ENCODE peak calls at places on chromosome 20, in nine cellular contexts. One of them, this sample, is unnamed.

GRCh38 chr20:17936791-17937687 is 31.6 kb downstream of the SNX5 start:
- DNase-seq in GM23248: peak; percentile 80
- DNase-seq in memory B cell: no peak
- DNase-seq in GM20000: no peak
- DNase-seq in T-cell: no peak
- DNase-seq in astrocyte: peak; percentile 38
- DNase-seq in NCI-H2029: no peak
- DNase-seq in NCI-H774: no peak
- DNase-seq in AG09319: no peak
- DNase-seq in this sample: no peak

GRCh38 chr20:22684072-22684762 is 99.8 kb upstream of the FOXA2 start:
- DNase-seq in T-cell: no peak
- DNase-seq in memory B cell: peak; percentile 33
- DNase-seq in NCI-H2029: peak; percentile 51
- DNase-seq in GM20000: peak; percentile 68
- DNase-seq in NCI-H774: peak; percentile 80
- DNase-seq in GM23248: peak; percentile 82
- DNase-seq in AG09319: peak; percentile 31
- DNase-seq in astrocyte: peak; percentile 18
- DNase-seq in this sample: no peak

GRCh38 chr20:57805784-57806183 is 96.0 kb upstream of the PMEPA1 start:
- DNase-seq in GM20000: no peak
- DNase-seq in astrocyte: no peak
- DNase-seq in NCI-H2029: no peak
- DNase-seq in memory B cell: no peak
- DNase-seq in NCI-H774: no peak
- DNase-seq in GM23248: no peak
- DNase-seq in AG09319: no peak
- DNase-seq in T-cell: no peak
- DNase-seq in this sample: no peak

GRCh38 chr20:47429409-47429808 is 72.3 kb upstream of the NCOA3 start:
- DNase-seq in NCI-H774: no peak
- DNase-seq in memory B cell: no peak
- DNase-seq in AG09319: no peak
- DNase-seq in astrocyte: no peak
- DNase-seq in NCI-H2029: no peak
- DNase-seq in GM20000: no peak
- DNase-seq in T-cell: no peak
- DNase-seq in GM23248: no peak
- DNase-seq in this sample: no peak

GRCh38 chr20:32611286-32611685 is 26.2 kb upstream of the NOL4L start:
- DNase-seq in NCI-H774: no peak
- DNase-seq in NCI-H2029: no peak
- DNase-seq in AG09319: no peak
- DNase-seq in T-cell: no peak
- DNase-seq in memory B cell: no peak
- DNase-seq in GM23248: no peak
- DNase-seq in astrocyte: no peak
- DNase-seq in GM20000: no peak
- DNase-seq in this sample: no peak

GRCh38 chr20:17875106-17875980 is 93.3 kb downstream of the SNX5 start:
- DNase-seq in AG09319: peak; percentile 76
- DNase-seq in astrocyte: peak; percentile 72
- DNase-seq in GM23248: peak; percentile 75
- DNase-seq in memory B cell: no peak
- DNase-seq in GM20000: no peak
- DNase-seq in NCI-H2029: no peak
- DNase-seq in NCI-H774: no peak
- DNase-seq in T-cell: no peak
- DNase-seq in this sample: no peak

GRCh38 chr20:39112196-39112743 is 150.1 kb downstream of the DHX35 start:
- DNase-seq in AG09319: no peak
- DNase-seq in astrocyte: peak; percentile 15
- DNase-seq in T-cell: no peak
- DNase-seq in NCI-H2029: peak; percentile 55
- DNase-seq in GM23248: peak; percentile 62
- DNase-seq in NCI-H774: peak; percentile 46
- DNase-seq in GM20000: peak; percentile 78
- DNase-seq in memory B cell: no peak
- DNase-seq in this sample: no peak

GRCh38 chr20:50848341-50848808 is 53.5 kb downstream of the BCAS4 start:
- DNase-seq in astrocyte: no peak
- DNase-seq in NCI-H2029: no peak
- DNase-seq in AG09319: no peak
- DNase-seq in memory B cell: no peak
- DNase-seq in GM23248: peak; percentile 39
- DNase-seq in T-cell: no peak
- DNase-seq in GM20000: no peak
- DNase-seq in NCI-H774: no peak
- DNase-seq in this sample: no peak

GRCh38 chr20:23298926-23299672 is 51.5 kb upstream of the NXT1 start:
- DNase-seq in astrocyte: no peak
- DNase-seq in GM20000: no peak
- DNase-seq in T-cell: no peak
- DNase-seq in NCI-H774: no peak
- DNase-seq in GM23248: peak; percentile 39
- DNase-seq in NCI-H2029: no peak
- DNase-seq in AG09319: no peak
- DNase-seq in memory B cell: no peak
- DNase-seq in this sample: no peak

GRCh38 chr20:34987288-34988175 is 31.9 kb downstream of the MYH7B start:
- DNase-seq in GM23248: no peak
- DNase-seq in AG09319: no peak
- DNase-seq in GM20000: no peak
- DNase-seq in memory B cell: no peak
- DNase-seq in NCI-H2029: no peak
- DNase-seq in T-cell: no peak
- DNase-seq in astrocyte: no peak
- DNase-seq in NCI-H774: no peak
- DNase-seq in this sample: no peak

GRCh38 chr20:53805895-53806384 is 212.3 kb upstream of the ZNF217 start:
- DNase-seq in AG09319: no peak
- DNase-seq in T-cell: no peak
- DNase-seq in NCI-H2029: no peak
- DNase-seq in NCI-H774: no peak
- DNase-seq in GM20000: no peak
- DNase-seq in GM23248: peak; percentile 92
- DNase-seq in astrocyte: peak; percentile 70
- DNase-seq in memory B cell: no peak
- DNase-seq in this sample: peak; percentile 65

GRCh38 chr20:23368316-23369110 is 6.5 kb downstream of the GZF1 start:
- DNase-seq in GM23248: peak; percentile 59
- DNase-seq in NCI-H774: no peak
- DNase-seq in GM20000: no peak
- DNase-seq in astrocyte: no peak
- DNase-seq in memory B cell: no peak
- DNase-seq in NCI-H2029: no peak
- DNase-seq in T-cell: no peak
- DNase-seq in AG09319: no peak
- DNase-seq in this sample: no peak

GRCh38 chr20:46438156-46438750 is 31.8 kb upstream of the ELMO2 start:
- DNase-seq in GM23248: peak; percentile 62
- DNase-seq in GM20000: peak; percentile 39
- DNase-seq in memory B cell: no peak
- DNase-seq in T-cell: no peak
- DNase-seq in NCI-H2029: peak; percentile 24
- DNase-seq in AG09319: no peak
- DNase-seq in astrocyte: peak; percentile 3
- DNase-seq in NCI-H774: peak; percentile 1
- DNase-seq in this sample: peak; percentile 5

GRCh38 chr20:573414-574296 is 30.1 kb upstream of the CSNK2A1 start:
- DNase-seq in NCI-H774: no peak
- DNase-seq in GM23248: no peak
- DNase-seq in astrocyte: no peak
- DNase-seq in AG09319: no peak
- DNase-seq in GM20000: no peak
- DNase-seq in memory B cell: no peak
- DNase-seq in T-cell: no peak
- DNase-seq in NCI-H2029: no peak
- DNase-seq in this sample: no peak

GRCh38 chr20:62755817-62756724 is 40.2 kb upstream of the MRGBP start:
- DNase-seq in NCI-H2029: no peak
- DNase-seq in GM20000: no peak
- DNase-seq in NCI-H774: no peak
- DNase-seq in T-cell: no peak
- DNase-seq in GM23248: peak; percentile 23
- DNase-seq in astrocyte: no peak
- DNase-seq in memory B cell: no peak
- DNase-seq in AG09319: no peak
- DNase-seq in this sample: no peak

GRCh38 chr20:53335509-53335908 is 258.1 kb downstream of the ZNF217 start:
- DNase-seq in NCI-H2029: no peak
- DNase-seq in NCI-H774: no peak
- DNase-seq in GM20000: no peak
- DNase-seq in GM23248: no peak
- DNase-seq in memory B cell: no peak
- DNase-seq in T-cell: no peak
- DNase-seq in AG09319: no peak
- DNase-seq in astrocyte: no peak
- DNase-seq in this sample: no peak

GRCh38 chr20:35306931-35307517 is 14.8 kb upstream of the FAM83C start:
- DNase-seq in NCI-H774: peak; percentile 13
- DNase-seq in T-cell: no peak
- DNase-seq in GM23248: peak; percentile 76
- DNase-seq in NCI-H2029: peak; percentile 9
- DNase-seq in AG09319: no peak
- DNase-seq in GM20000: no peak
- DNase-seq in memory B cell: no peak
- DNase-seq in astrocyte: peak; percentile 60
- DNase-seq in this sample: no peak

GRCh38 chr20:63191400-63191799 is 24.5 kb downstream of the YTHDF1 start:
- DNase-seq in memory B cell: no peak
- DNase-seq in NCI-H774: peak; percentile 92
- DNase-seq in GM20000: no peak
- DNase-seq in GM23248: no peak
- DNase-seq in astrocyte: no peak
- DNase-seq in AG09319: no peak
- DNase-seq in T-cell: no peak
- DNase-seq in NCI-H2029: peak; percentile 98
- DNase-seq in this sample: no peak

GRCh38 chr20:53883098-53883762 is 187.2 kb downstream of the BCAS1 start:
- DNase-seq in NCI-H774: no peak
- DNase-seq in T-cell: no peak
- DNase-seq in NCI-H2029: no peak
- DNase-seq in astrocyte: peak; percentile 88
- DNase-seq in GM23248: peak; percentile 79
- DNase-seq in AG09319: no peak
- DNase-seq in memory B cell: no peak
- DNase-seq in GM20000: no peak
- DNase-seq in this sample: no peak

GRCh38 chr20:20549699-20550098 is 162.7 kb downstream of the RALGAPA2 start:
- DNase-seq in memory B cell: no peak
- DNase-seq in AG09319: peak; percentile 5
- DNase-seq in GM23248: peak; percentile 91
- DNase-seq in NCI-H2029: no peak
- DNase-seq in astrocyte: peak; percentile 64
- DNase-seq in T-cell: no peak
- DNase-seq in GM20000: no peak
- DNase-seq in NCI-H774: no peak
- DNase-seq in this sample: no peak

GRCh38 chr20:36541227-36542018 is at the start of gene MYL9:
- DNase-seq in NCI-H2029: no peak
- DNase-seq in T-cell: no peak
- DNase-seq in GM20000: peak; percentile 71
- DNase-seq in memory B cell: peak; percentile 23
- DNase-seq in astrocyte: peak; percentile 53
- DNase-seq in NCI-H774: no peak
- DNase-seq in AG09319: peak; percentile 63
- DNase-seq in GM23248: peak; percentile 90
- DNase-seq in this sample: no peak

GRCh38 chr20:8339313-8339712 is 207.2 kb downstream of the PLCB1 start:
- DNase-seq in NCI-H774: no peak
- DNase-seq in T-cell: no peak
- DNase-seq in memory B cell: no peak
- DNase-seq in NCI-H2029: no peak
- DNase-seq in GM23248: no peak
- DNase-seq in AG09319: no peak
- DNase-seq in GM20000: no peak
- DNase-seq in astrocyte: no peak
- DNase-seq in this sample: no peak

GRCh38 chr20:25058051-25058796 is at the start of gene ACSS1:
- DNase-seq in GM23248: peak; percentile 63
- DNase-seq in memory B cell: peak; percentile 78
- DNase-seq in NCI-H774: peak; percentile 19
- DNase-seq in astrocyte: no peak
- DNase-seq in T-cell: peak; percentile 76
- DNase-seq in GM20000: peak; percentile 90
- DNase-seq in AG09319: no peak
- DNase-seq in NCI-H2029: peak; percentile 36
- DNase-seq in this sample: no peak

GRCh38 chr20:35617397-35618031 is 1.9 kb downstream of the SPAG4 start:
- DNase-seq in T-cell: no peak
- DNase-seq in GM20000: peak; percentile 76
- DNase-seq in NCI-H2029: peak; percentile 40
- DNase-seq in memory B cell: peak; percentile 56
- DNase-seq in astrocyte: peak; percentile 28
- DNase-seq in AG09319: no peak
- DNase-seq in GM23248: peak; percentile 69
- DNase-seq in NCI-H774: no peak
- DNase-seq in this sample: no peak

GRCh38 chr20:59673288-59673997 is 69.1 kb downstream of the PHACTR3 start:
- DNase-seq in AG09319: no peak
- DNase-seq in GM20000: no peak
- DNase-seq in NCI-H774: no peak
- DNase-seq in GM23248: no peak
- DNase-seq in T-cell: no peak
- DNase-seq in memory B cell: no peak
- DNase-seq in astrocyte: no peak
- DNase-seq in NCI-H2029: no peak
- DNase-seq in this sample: no peak

GRCh38 chr20:2745060-2745910 is 52.7 kb downstream of the EBF4 start:
- DNase-seq in T-cell: no peak
- DNase-seq in AG09319: no peak
- DNase-seq in NCI-H2029: no peak
- DNase-seq in memory B cell: no peak
- DNase-seq in GM20000: no peak
- DNase-seq in GM23248: no peak
- DNase-seq in NCI-H774: no peak
- DNase-seq in astrocyte: no peak
- DNase-seq in this sample: no peak

GRCh38 chr20:19275630-19276071 is 63.2 kb downstream of the SLC24A3 start:
- DNase-seq in GM23248: peak; percentile 13
- DNase-seq in astrocyte: no peak
- DNase-seq in memory B cell: no peak
- DNase-seq in T-cell: no peak
- DNase-seq in GM20000: no peak
- DNase-seq in NCI-H774: no peak
- DNase-seq in NCI-H2029: peak; percentile 89
- DNase-seq in AG09319: peak; percentile 42
- DNase-seq in this sample: no peak

GRCh38 chr20:62931464-62931863 is 5.2 kb upstream of the DIDO1 start:
- DNase-seq in astrocyte: no peak
- DNase-seq in memory B cell: no peak
- DNase-seq in T-cell: no peak
- DNase-seq in NCI-H774: no peak
- DNase-seq in GM20000: no peak
- DNase-seq in NCI-H2029: no peak
- DNase-seq in GM23248: no peak
- DNase-seq in AG09319: no peak
- DNase-seq in this sample: no peak

GRCh38 chr20:13149371-13149770 is 71.7 kb upstream of the ISM1 start:
- DNase-seq in AG09319: no peak
- DNase-seq in T-cell: no peak
- DNase-seq in memory B cell: no peak
- DNase-seq in astrocyte: no peak
- DNase-seq in GM20000: no peak
- DNase-seq in NCI-H2029: no peak
- DNase-seq in NCI-H774: no peak
- DNase-seq in GM23248: peak; percentile 44
- DNase-seq in this sample: no peak

GRCh38 chr20:44247676-44248419 is 740 bp downstream of the GDAP1L1 start:
- DNase-seq in AG09319: no peak
- DNase-seq in NCI-H774: no peak
- DNase-seq in memory B cell: no peak
- DNase-seq in T-cell: no peak
- DNase-seq in GM20000: peak; percentile 62
- DNase-seq in NCI-H2029: no peak
- DNase-seq in GM23248: peak; percentile 46
- DNase-seq in astrocyte: peak; percentile 5
- DNase-seq in this sample: no peak

GRCh38 chr20:50369225-50370035 is 140.8 kb upstream of the PTPN1 start:
- DNase-seq in NCI-H2029: peak; percentile 66
- DNase-seq in T-cell: no peak
- DNase-seq in AG09319: no peak
- DNase-seq in NCI-H774: peak; percentile 73
- DNase-seq in GM23248: no peak
- DNase-seq in GM20000: no peak
- DNase-seq in memory B cell: no peak
- DNase-seq in astrocyte: no peak
- DNase-seq in this sample: no peak

This sample was measured in GM04503.